ENCODE peak calls at places on chromosomes 11 and 22, in six cellular contexts. I is right atrium auricular region, X is GM23338, L is lower lobe of right lung, G is stomach, W is fibroblast of lung. F is an unnamed sample.
A peak's percentile ranks its signal among the peaks of the same experiment; 100 is the strongest.

GRCh38 chr11:125410091-125410490 is 86.0 kb downstream of the FEZ1 start:
- DNase-seq in I (no peak), X (peak; percentile 79), L (no peak), G (no peak), W (no peak), F (no peak)

GRCh38 chr11:57675176-57675941 is 7.4 kb downstream of the ZDHHC5 start:
- DNase-seq in I (no peak), X (no peak), L (no peak), G (no peak), W (no peak), F (no peak)

GRCh38 chr22:32836286-32836859 is 34.9 kb downstream of the TIMP3 start:
- DNase-seq in I (no peak), X (peak; percentile 68), L (no peak), G (no peak), W (no peak), F (no peak)

GRCh38 chr11:109853156-109853776 is 239.9 kb upstream of the ZC3H12C start:
- DNase-seq in I (no peak), X (peak; percentile 71), L (no peak), G (no peak), W (peak; percentile 73), F (no peak)

GRCh38 chr22:49139492-49140151 is 688.1 kb downstream of the BRD1 start:
- DNase-seq in I (no peak), X (no peak), L (peak; percentile 30), G (no peak), W (no peak), F (no peak)

GRCh38 chr11:116692318-116693106 is 80.3 kb downstream of the BUD13 start:
- DNase-seq in I (peak; percentile 34), X (no peak), L (no peak), G (no peak), W (no peak), F (no peak)

GRCh38 chr11:111918390-111919256 is at the start of gene C11orf52:
- DNase-seq in I (no peak), X (peak; percentile 97), L (peak; percentile 79), G (peak; percentile 89), W (peak; percentile 37), F (peak; percentile 92)

GRCh38 chr11:68447015-68447801 is 13.3 kb upstream of the PPP6R3 start:
- DNase-seq in I (no peak), X (peak; percentile 94), L (peak; percentile 85), G (peak; percentile 82), W (peak; percentile 36), F (peak; percentile 76)

GRCh38 chr11:107468596-107468995 is 11.0 kb upstream of the CWF19L2 start:
- DNase-seq in I (no peak), X (no peak), L (no peak), G (no peak), W (peak; percentile 4), F (no peak)

GRCh38 chr22:39498802-39499201 is 3.3 kb upstream of the MIEF1 start:
- DNase-seq in I (no peak), X (no peak), L (peak; percentile 3), G (no peak), W (no peak), F (peak; percentile 22)

GRCh38 chr11:35841733-35842132 is 102.1 kb upstream of the LDLRAD3 start:
- DNase-seq in I (no peak), X (no peak), L (no peak), G (no peak), W (no peak), F (no peak)

GRCh38 chr22:25845985-25846745 is 104.2 kb downstream of the MYO18B start:
- DNase-seq in I (no peak), X (no peak), L (no peak), G (no peak), W (no peak), F (no peak)

GRCh38 chr11:41039592-41039991 is 419.9 kb downstream of the LRRC4C start:
- DNase-seq in I (no peak), X (no peak), L (no peak), G (no peak), W (no peak), F (no peak)

GRCh38 chr11:9691865-9692264 is 28.0 kb downstream of the SWAP70 start:
- DNase-seq in I (no peak), X (no peak), L (no peak), G (no peak), W (peak; percentile 60), F (no peak)

GRCh38 chr11:77502501-77502900 is 28.6 kb upstream of the PAK1 start:
- DNase-seq in I (no peak), X (no peak), L (no peak), G (no peak), W (no peak), F (no peak)

GRCh38 chr11:43282607-43283440 is 29.0 kb upstream of the API5 start:
- DNase-seq in I (no peak), X (peak; percentile 68), L (peak; percentile 51), G (no peak), W (peak; percentile 15), F (peak; percentile 51)

GRCh38 chr11:76172583-76172982 is 33.7 kb downstream of the WNT11 start:
- DNase-seq in I (no peak), X (no peak), L (no peak), G (no peak), W (peak; percentile 6), F (no peak)

GRCh38 chr11:104163100-104164027 is 583 bp downstream of the PDGFD start:
- DNase-seq in I (no peak), X (peak; percentile 72), L (no peak), G (peak; percentile 30), W (peak; percentile 44), F (no peak)
- H3K4me3 ChIP-seq in I (peak overlapping the region; percentile 59), X (peak overlapping the region; percentile 85), L (peak overlapping the region; percentile 58), G (peak overlapping the region; percentile 57), W (peak overlapping the region; percentile 55), F (peak overlapping the region; percentile 36)

DNA sequence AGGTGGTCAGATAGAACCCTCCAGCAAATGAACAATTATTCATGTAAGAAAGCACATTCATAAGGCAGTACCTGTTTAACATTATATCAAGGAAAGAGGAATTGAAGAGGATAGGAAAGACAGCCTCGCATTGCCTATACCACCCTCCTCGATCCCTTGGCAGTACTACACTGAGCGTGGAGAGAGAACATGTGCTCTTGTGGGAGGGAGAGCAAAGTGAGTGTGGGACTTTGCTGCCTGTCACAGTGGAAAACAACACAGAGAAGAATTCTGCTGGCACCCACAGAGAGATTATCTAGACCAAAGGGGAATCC is 17.5 kb upstream of the DDX10 start:
- DNase-seq in I (no peak), X (no peak), L (no peak), G (no peak), W (no peak), F (no peak)
- H3K27ac ChIP-seq in I (peak overlapping the region; percentile 70), X (no peak overlapping the region), L (no peak overlapping the region), G (no peak overlapping the region), W (no peak overlapping the region), F (peak overlapping the region; percentile 44)

DNA sequence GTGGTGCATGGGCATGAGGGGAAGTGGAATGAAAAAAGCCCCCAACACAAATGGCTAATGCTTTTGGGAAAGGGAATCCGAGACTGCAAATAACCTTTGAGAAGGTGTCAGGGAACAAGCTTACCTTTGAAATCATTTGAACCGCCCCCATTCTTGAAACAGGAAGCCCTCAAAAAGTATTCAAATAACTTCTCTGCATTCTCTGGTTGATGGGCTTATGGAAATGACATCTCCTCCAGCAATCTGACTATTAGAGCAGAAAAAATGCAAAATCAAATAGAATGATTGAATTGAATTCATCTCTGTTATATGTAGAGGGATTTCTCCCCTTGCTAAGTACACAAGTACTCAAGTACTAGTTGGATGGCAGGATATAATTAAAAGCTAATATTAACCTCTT is 409.9 kb downstream of the TMEM135 start:
- DNase-seq in I (no peak), X (no peak), L (no peak), G (no peak), W (no peak), F (no peak)
- H3K4me3 ChIP-seq in I (no peak overlapping the region), X (no peak overlapping the region), L (no peak overlapping the region), G (no peak overlapping the region), W (no peak overlapping the region), F (no peak overlapping the region)

GRCh38 chr11:2891901-2892214 is 6.3 kb upstream of the CDKN1C start:
- DNase-seq in I (no peak), X (no peak), L (peak; percentile 77), G (peak; percentile 82), W (peak; percentile 30), F (peak; percentile 74)
- H3K27ac ChIP-seq in I (peak overlapping the region; percentile 76), X (no peak overlapping the region), L (peak overlapping the region; percentile 72), G (peak overlapping the region; percentile 87), W (no peak overlapping the region), F (peak overlapping the region; percentile 58)